ENCODE peak calls at places on chromosomes 11 and 22, in five cellular contexts. One of them, this sample, is unnamed.

GRCh38 chr22:40199852-40200251 is 22.1 kb downstream of the TNRC6B start:
- DNase-seq in neuronal stem cell: no peak
- DNase-seq in SHP77: no peak
- DNase-seq in stimulated activated CD8-positive, alpha-beta memory T cell treated with anti-CD3 and anti-CD28 coated beads, Interleukin-7, amount 100 ng/mL, for 1 hour: no peak
- DNase-seq in CD8-positive, alpha-beta T cell: no peak
- DNase-seq in this sample: no peak

GRCh38 chr11:12017865-12018453 is 9.5 kb upstream of the DKK3 start:
- DNase-seq in neuronal stem cell: no peak
- DNase-seq in SHP77: no peak
- DNase-seq in stimulated activated CD8-positive, alpha-beta memory T cell treated with anti-CD3 and anti-CD28 coated beads, Interleukin-7, amount 100 ng/mL, for 1 hour: no peak
- DNase-seq in CD8-positive, alpha-beta T cell: no peak
- DNase-seq in this sample: no peak

GRCh38 chr22:43262990-43263644 is 76.2 kb upstream of the TTLL12 start:
- DNase-seq in neuronal stem cell: no peak
- DNase-seq in SHP77: peak; percentile 34
- DNase-seq in stimulated activated CD8-positive, alpha-beta memory T cell treated with anti-CD3 and anti-CD28 coated beads, Interleukin-7, amount 100 ng/mL, for 1 hour: no peak
- DNase-seq in CD8-positive, alpha-beta T cell: peak; percentile 42
- DNase-seq in this sample: no peak

GRCh38 chr11:8063319-8063718 is 17.7 kb upstream of the TUB start:
- DNase-seq in neuronal stem cell: no peak
- DNase-seq in SHP77: no peak
- DNase-seq in stimulated activated CD8-positive, alpha-beta memory T cell treated with anti-CD3 and anti-CD28 coated beads, Interleukin-7, amount 100 ng/mL, for 1 hour: no peak
- DNase-seq in CD8-positive, alpha-beta T cell: no peak
- DNase-seq in this sample: no peak

GRCh38 chr11:65069217-65069616 is 10.9 kb upstream of the NAALADL1 start:
- DNase-seq in neuronal stem cell: no peak
- DNase-seq in SHP77: no peak
- DNase-seq in stimulated activated CD8-positive, alpha-beta memory T cell treated with anti-CD3 and anti-CD28 coated beads, Interleukin-7, amount 100 ng/mL, for 1 hour: no peak
- DNase-seq in CD8-positive, alpha-beta T cell: no peak
- DNase-seq in this sample: no peak

GRCh38 chr22:39489094-39490068 is 12.7 kb upstream of the MIEF1 start:
- DNase-seq in neuronal stem cell: no peak
- DNase-seq in SHP77: no peak
- DNase-seq in stimulated activated CD8-positive, alpha-beta memory T cell treated with anti-CD3 and anti-CD28 coated beads, Interleukin-7, amount 100 ng/mL, for 1 hour: no peak
- DNase-seq in CD8-positive, alpha-beta T cell: no peak
- DNase-seq in this sample: no peak

GRCh38 chr11:20097319-20098221 is 62.7 kb downstream of the DBX1 start:
- DNase-seq in neuronal stem cell: no peak
- DNase-seq in SHP77: peak; percentile 5
- DNase-seq in stimulated activated CD8-positive, alpha-beta memory T cell treated with anti-CD3 and anti-CD28 coated beads, Interleukin-7, amount 100 ng/mL, for 1 hour: no peak
- DNase-seq in CD8-positive, alpha-beta T cell: no peak
- DNase-seq in this sample: no peak

GRCh38 chr11:71181566-71181965 is 70.8 kb downstream of the SHANK2 start:
- DNase-seq in neuronal stem cell: no peak
- DNase-seq in SHP77: no peak
- DNase-seq in stimulated activated CD8-positive, alpha-beta memory T cell treated with anti-CD3 and anti-CD28 coated beads, Interleukin-7, amount 100 ng/mL, for 1 hour: no peak
- DNase-seq in CD8-positive, alpha-beta T cell: no peak
- DNase-seq in this sample: no peak

GRCh38 chr11:61949169-61950034 is 749 bp upstream of the BEST1 start:
- DNase-seq in neuronal stem cell: no peak
- DNase-seq in SHP77: peak; percentile 67
- DNase-seq in stimulated activated CD8-positive, alpha-beta memory T cell treated with anti-CD3 and anti-CD28 coated beads, Interleukin-7, amount 100 ng/mL, for 1 hour: no peak
- DNase-seq in CD8-positive, alpha-beta T cell: no peak
- DNase-seq in this sample: no peak

GRCh38 chr11:74749965-74750296 is 1.3 kb downstream of the RNF169 start:
- DNase-seq in neuronal stem cell: no peak
- DNase-seq in SHP77: no peak
- DNase-seq in stimulated activated CD8-positive, alpha-beta memory T cell treated with anti-CD3 and anti-CD28 coated beads, Interleukin-7, amount 100 ng/mL, for 1 hour: no peak
- DNase-seq in CD8-positive, alpha-beta T cell: no peak
- DNase-seq in this sample: no peak

GRCh38 chr11:129605815-129606214 is 209.8 kb upstream of the TMEM45B start:
- DNase-seq in neuronal stem cell: no peak
- DNase-seq in SHP77: no peak
- DNase-seq in stimulated activated CD8-positive, alpha-beta memory T cell treated with anti-CD3 and anti-CD28 coated beads, Interleukin-7, amount 100 ng/mL, for 1 hour: no peak
- DNase-seq in CD8-positive, alpha-beta T cell: no peak
- DNase-seq in this sample: no peak

GRCh38 chr11:119875841-119876600 is 147.0 kb upstream of the NECTIN1 start:
- DNase-seq in neuronal stem cell: no peak
- DNase-seq in SHP77: no peak
- DNase-seq in stimulated activated CD8-positive, alpha-beta memory T cell treated with anti-CD3 and anti-CD28 coated beads, Interleukin-7, amount 100 ng/mL, for 1 hour: no peak
- DNase-seq in CD8-positive, alpha-beta T cell: no peak
- DNase-seq in this sample: no peak

GRCh38 chr11:73317373-73317772 is 9.3 kb downstream of the ARHGEF17 start:
- DNase-seq in neuronal stem cell: no peak
- DNase-seq in SHP77: no peak
- DNase-seq in stimulated activated CD8-positive, alpha-beta memory T cell treated with anti-CD3 and anti-CD28 coated beads, Interleukin-7, amount 100 ng/mL, for 1 hour: no peak
- DNase-seq in CD8-positive, alpha-beta T cell: no peak
- DNase-seq in this sample: no peak

GRCh38 chr11:12525466-12526055 is 148.2 kb downstream of the PARVA start:
- DNase-seq in neuronal stem cell: no peak
- DNase-seq in SHP77: no peak
- DNase-seq in stimulated activated CD8-positive, alpha-beta memory T cell treated with anti-CD3 and anti-CD28 coated beads, Interleukin-7, amount 100 ng/mL, for 1 hour: no peak
- DNase-seq in CD8-positive, alpha-beta T cell: no peak
- DNase-seq in this sample: no peak

GRCh38 chr11:9875862-9876261 is 212.0 kb downstream of the SWAP70 start:
- DNase-seq in neuronal stem cell: no peak
- DNase-seq in SHP77: no peak
- DNase-seq in stimulated activated CD8-positive, alpha-beta memory T cell treated with anti-CD3 and anti-CD28 coated beads, Interleukin-7, amount 100 ng/mL, for 1 hour: no peak
- DNase-seq in CD8-positive, alpha-beta T cell: no peak
- DNase-seq in this sample: no peak

GRCh38 chr11:127224276-127224675 is 223.7 kb upstream of the KIRREL3 start:
- DNase-seq in neuronal stem cell: no peak
- DNase-seq in SHP77: no peak
- DNase-seq in stimulated activated CD8-positive, alpha-beta memory T cell treated with anti-CD3 and anti-CD28 coated beads, Interleukin-7, amount 100 ng/mL, for 1 hour: no peak
- DNase-seq in CD8-positive, alpha-beta T cell: no peak
- DNase-seq in this sample: no peak

GRCh38 chr22:20016734-20017621 is at the start of gene ARVCF:
- DNase-seq in neuronal stem cell: peak; percentile 89
- DNase-seq in SHP77: peak; percentile 75
- DNase-seq in stimulated activated CD8-positive, alpha-beta memory T cell treated with anti-CD3 and anti-CD28 coated beads, Interleukin-7, amount 100 ng/mL, for 1 hour: peak; percentile 84
- DNase-seq in CD8-positive, alpha-beta T cell: peak; percentile 92
- DNase-seq in this sample: peak; percentile 95

GRCh38 chr11:13118194-13118593 is 109.1 kb downstream of the RASSF10 start:
- DNase-seq in neuronal stem cell: no peak
- DNase-seq in SHP77: no peak
- DNase-seq in stimulated activated CD8-positive, alpha-beta memory T cell treated with anti-CD3 and anti-CD28 coated beads, Interleukin-7, amount 100 ng/mL, for 1 hour: no peak
- DNase-seq in CD8-positive, alpha-beta T cell: no peak
- DNase-seq in this sample: no peak

GRCh38 chr22:37672920-37673453 is 2.4 kb upstream of the LGALS1 start:
- DNase-seq in neuronal stem cell: no peak
- DNase-seq in SHP77: no peak
- DNase-seq in stimulated activated CD8-positive, alpha-beta memory T cell treated with anti-CD3 and anti-CD28 coated beads, Interleukin-7, amount 100 ng/mL, for 1 hour: no peak
- DNase-seq in CD8-positive, alpha-beta T cell: no peak
- DNase-seq in this sample: no peak

GRCh38 chr11:43392713-43393112 is 34.0 kb downstream of the TTC17 start:
- DNase-seq in neuronal stem cell: no peak
- DNase-seq in SHP77: no peak
- DNase-seq in stimulated activated CD8-positive, alpha-beta memory T cell treated with anti-CD3 and anti-CD28 coated beads, Interleukin-7, amount 100 ng/mL, for 1 hour: no peak
- DNase-seq in CD8-positive, alpha-beta T cell: no peak
- DNase-seq in this sample: no peak

GRCh38 chr22:44412136-44412731 is 85.8 kb downstream of the RTL6 start:
- DNase-seq in neuronal stem cell: no peak
- DNase-seq in SHP77: no peak
- DNase-seq in stimulated activated CD8-positive, alpha-beta memory T cell treated with anti-CD3 and anti-CD28 coated beads, Interleukin-7, amount 100 ng/mL, for 1 hour: no peak
- DNase-seq in CD8-positive, alpha-beta T cell: no peak
- DNase-seq in this sample: peak; percentile 63